ENCODE peak calls at places on chromosome 5, in five cellular contexts. One of them, this sample, is unnamed.

GRCh38 chr5:177357459-177358332 is at the start of gene RGS14:
- DNase-seq in HepG2: no peak
- DNase-seq in GM12878: peak; percentile 77
- DNase-seq in K562: peak; percentile 38
- DNase-seq in H1: no peak
- DNase-seq in this sample: no peak

GRCh38 chr5:76331139-76331538 is 71.9 kb upstream of the IQGAP2 start:
- DNase-seq in HepG2: no peak
- DNase-seq in H1: no peak
- DNase-seq in GM12878: no peak
- DNase-seq in K562: peak; percentile 50
- DNase-seq in this sample: peak; percentile 22

GRCh38 chr5:52799358-52799982 is 11.8 kb downstream of the ITGA1 start:
- DNase-seq in K562: peak; percentile 48
- DNase-seq in GM12878: no peak
- DNase-seq in HepG2: peak; percentile 72
- DNase-seq in H1: peak; percentile 46
- DNase-seq in this sample: peak; percentile 91

GRCh38 chr5:148484651-148485050 is 100.9 kb downstream of the FBXO38 start:
- DNase-seq in HepG2: no peak
- DNase-seq in H1: no peak
- DNase-seq in GM12878: no peak
- DNase-seq in K562: no peak
- DNase-seq in this sample: no peak

GRCh38 chr5:147578228-147579024 is 68.6 kb upstream of the DPYSL3 start:
- DNase-seq in GM12878: no peak
- DNase-seq in H1: no peak
- DNase-seq in K562: peak; percentile 13
- DNase-seq in HepG2: peak; percentile 41
- DNase-seq in this sample: peak; percentile 82

GRCh38 chr5:27312291-27312690 is 273.9 kb upstream of the CDH9 start:
- DNase-seq in H1: no peak
- DNase-seq in GM12878: no peak
- DNase-seq in K562: no peak
- DNase-seq in HepG2: no peak
- DNase-seq in this sample: peak; percentile 39

GRCh38 chr5:177389368-177390169 is 5.3 kb downstream of the SLC34A1 start:
- DNase-seq in K562: no peak
- DNase-seq in HepG2: peak; percentile 21
- DNase-seq in H1: no peak
- DNase-seq in GM12878: peak; percentile 71
- DNase-seq in this sample: no peak

GRCh38 chr5:24916863-24917262 is 272.1 kb upstream of the CDH10 start:
- DNase-seq in K562: no peak
- DNase-seq in HepG2: no peak
- DNase-seq in GM12878: no peak
- DNase-seq in H1: no peak
- DNase-seq in this sample: no peak

GRCh38 chr5:156351423-156351822 is 24.5 kb downstream of the SGCD start:
- DNase-seq in HepG2: no peak
- DNase-seq in K562: no peak
- DNase-seq in GM12878: no peak
- DNase-seq in H1: no peak
- DNase-seq in this sample: no peak

GRCh38 chr5:80275347-80275746 is 19.5 kb upstream of the SERINC5 start:
- DNase-seq in H1: no peak
- DNase-seq in K562: peak; percentile 41
- DNase-seq in HepG2: peak; percentile 40
- DNase-seq in GM12878: no peak
- DNase-seq in this sample: peak; percentile 78

GRCh38 chr5:59897075-59897474 is 3.5 kb upstream of the PDE4D start:
- DNase-seq in HepG2: no peak
- DNase-seq in K562: no peak
- DNase-seq in H1: no peak
- DNase-seq in GM12878: no peak
- DNase-seq in this sample: no peak

GRCh38 chr5:157800109-157800508 is 56.6 kb downstream of the LSM11 start:
- DNase-seq in HepG2: no peak
- DNase-seq in H1: no peak
- DNase-seq in GM12878: no peak
- DNase-seq in K562: no peak
- DNase-seq in this sample: no peak

GRCh38 chr5:19903611-19904010 is 84.4 kb downstream of the CDH18 start:
- DNase-seq in GM12878: no peak
- DNase-seq in H1: no peak
- DNase-seq in HepG2: no peak
- DNase-seq in K562: no peak
- DNase-seq in this sample: no peak

GRCh38 chr5:171390883-171391677 is 3.4 kb downstream of the NPM1 start:
- DNase-seq in K562: no peak
- DNase-seq in GM12878: no peak
- DNase-seq in H1: no peak
- DNase-seq in HepG2: no peak
- DNase-seq in this sample: no peak

GRCh38 chr5:134877159-134877558 is 3.0 kb downstream of the TXNDC15 start:
- DNase-seq in HepG2: no peak
- DNase-seq in H1: no peak
- DNase-seq in K562: peak; percentile 49
- DNase-seq in GM12878: peak; percentile 30
- DNase-seq in this sample: no peak

GRCh38 chr5:76785493-76785892 is 33.3 kb upstream of the F2RL1 start:
- DNase-seq in GM12878: no peak
- DNase-seq in H1: no peak
- DNase-seq in HepG2: peak; percentile 79
- DNase-seq in K562: no peak
- DNase-seq in this sample: no peak

GRCh38 chr5:159849437-159850191 is 66.7 kb upstream of the ADRA1B start:
- DNase-seq in H1: no peak
- DNase-seq in GM12878: no peak
- DNase-seq in K562: no peak
- DNase-seq in HepG2: no peak
- DNase-seq in this sample: no peak

GRCh38 chr5:172114875-172115422 is 73.1 kb downstream of the STK10 start:
- DNase-seq in GM12878: peak; percentile 93
- DNase-seq in HepG2: no peak
- DNase-seq in H1: no peak
- DNase-seq in K562: no peak
- DNase-seq in this sample: peak; percentile 32

GRCh38 chr5:61450170-61450815 is 118.2 kb downstream of the ZSWIM6 start:
- DNase-seq in GM12878: no peak
- DNase-seq in HepG2: no peak
- DNase-seq in H1: no peak
- DNase-seq in K562: no peak
- DNase-seq in this sample: no peak

GRCh38 chr5:34059997-34060396 is 17.0 kb upstream of the C1QTNF3 start:
- DNase-seq in HepG2: no peak
- DNase-seq in GM12878: no peak
- DNase-seq in K562: no peak
- DNase-seq in H1: no peak
- DNase-seq in this sample: no peak

GRCh38 chr5:156991714-156992113 is 28.7 kb upstream of the TIMD4 start:
- DNase-seq in H1: no peak
- DNase-seq in HepG2: peak; percentile 7
- DNase-seq in K562: no peak
- DNase-seq in GM12878: no peak
- DNase-seq in this sample: no peak

GRCh38 chr5:67814569-67815311 is 400.8 kb upstream of the PIK3R1 start:
- DNase-seq in HepG2: no peak
- DNase-seq in GM12878: no peak
- DNase-seq in K562: no peak
- DNase-seq in H1: no peak
- DNase-seq in this sample: no peak

GRCh38 chr5:173712609-173713176 is 96.2 kb upstream of the BOD1 start:
- DNase-seq in K562: no peak
- DNase-seq in GM12878: no peak
- DNase-seq in HepG2: no peak
- DNase-seq in H1: no peak
- DNase-seq in this sample: no peak

GRCh38 chr5:14580037-14581034 is 1.3 kb upstream of the OTULINL start:
- DNase-seq in H1: no peak
- DNase-seq in HepG2: no peak
- DNase-seq in K562: no peak
- DNase-seq in GM12878: no peak
- DNase-seq in this sample: no peak
- H2AFZ ChIP-seq in H1: no peak overlapping the region
- H2AFZ ChIP-seq in HepG2: no peak overlapping the region
- H2AFZ ChIP-seq in K562: no peak overlapping the region
- H2AFZ ChIP-seq in GM12878: no peak overlapping the region
- H2AFZ ChIP-seq in this sample: no peak overlapping the region

GRCh38 chr5:5381259-5382006 is 41.0 kb upstream of the ICE1 start:
- DNase-seq in HepG2: no peak
- DNase-seq in GM12878: no peak
- DNase-seq in K562: no peak
- DNase-seq in H1: no peak
- DNase-seq in this sample: no peak
- TF ChIP-seq POLR2AphosphoS5 in HepG2: no peak
- TF ChIP-seq POLR2AphosphoS5 in GM12878: no peak
- TF ChIP-seq POLR2AphosphoS5 in K562: no peak
- TF ChIP-seq POLR2AphosphoS5 in H1: no peak
- TF ChIP-seq POLR2AphosphoS5 in this sample: no peak

GRCh38 chr5:143052967-143053682 is 282.9 kb downstream of the ARHGAP26 start:
- DNase-seq in K562: no peak
- DNase-seq in HepG2: no peak
- DNase-seq in GM12878: no peak
- DNase-seq in H1: no peak
- DNase-seq in this sample: no peak

GRCh38 chr5:143053780-143054179 is 283.6 kb downstream of the ARHGAP26 start:
- DNase-seq in K562: no peak
- DNase-seq in GM12878: no peak
- DNase-seq in HepG2: no peak
- DNase-seq in H1: no peak
- DNase-seq in this sample: no peak

GRCh38 chr5:143056331-143056689 is 286.1 kb downstream of the ARHGAP26 start:
- DNase-seq in GM12878: no peak
- DNase-seq in K562: no peak
- DNase-seq in HepG2: no peak
- DNase-seq in H1: no peak
- DNase-seq in this sample: no peak

GRCh38 chr5:143055596-143056330 is 285.6 kb downstream of the ARHGAP26 start:
- DNase-seq in H1: no peak
- DNase-seq in K562: no peak
- DNase-seq in GM12878: no peak
- DNase-seq in HepG2: no peak
- DNase-seq in this sample: no peak

GRCh38 chr5:143054480-143054941 is 284.3 kb downstream of the ARHGAP26 start:
- DNase-seq in HepG2: no peak
- DNase-seq in GM12878: peak; percentile 97
- DNase-seq in H1: no peak
- DNase-seq in K562: peak; percentile 29
- DNase-seq in this sample: no peak
- TF ChIP-seq CREB1 in HepG2: no peak
- TF ChIP-seq CREB1 in GM12878: peak; percentile 20
- TF ChIP-seq CREB1 in H1: no peak
- TF ChIP-seq CREB1 in K562: no peak
- TF ChIP-seq CREB1 in this sample: no peak

GRCh38 chr5:22560115-22560514 is 293.0 kb downstream of the CDH12 start:
- DNase-seq in K562: no peak
- DNase-seq in HepG2: no peak
- DNase-seq in GM12878: no peak
- DNase-seq in H1: no peak
- DNase-seq in this sample: no peak
- H2AFZ ChIP-seq in K562: no peak overlapping the region
- H2AFZ ChIP-seq in HepG2: no peak overlapping the region
- H2AFZ ChIP-seq in GM12878: no peak overlapping the region
- H2AFZ ChIP-seq in H1: no peak overlapping the region
- H2AFZ ChIP-seq in this sample: no peak overlapping the region

DNA sequence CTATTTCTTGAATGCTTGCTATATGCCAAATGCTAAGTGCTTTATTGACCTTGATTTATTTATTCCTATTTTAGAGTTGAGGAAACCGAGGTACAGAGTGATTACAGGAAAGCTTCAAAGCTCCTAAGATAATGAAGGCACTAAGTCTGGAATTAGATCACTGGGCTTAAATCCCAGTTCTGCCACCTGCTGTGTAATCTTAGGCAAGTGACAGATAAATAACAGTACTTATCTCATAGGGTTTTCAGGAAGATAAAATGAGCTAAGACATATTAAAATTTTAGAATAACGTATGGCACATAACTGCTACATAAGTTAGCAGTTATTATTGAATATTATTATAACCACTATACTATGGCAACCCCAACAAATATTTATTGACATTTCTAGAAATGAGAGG is 843.8 kb downstream of the DTWD2 start:
- DNase-seq in GM12878: no peak
- DNase-seq in H1: no peak
- DNase-seq in HepG2: no peak
- DNase-seq in K562: no peak
- DNase-seq in this sample: no peak
- TF ChIP-seq POLR2AphosphoS5 in GM12878: no peak
- TF ChIP-seq POLR2AphosphoS5 in H1: no peak
- TF ChIP-seq POLR2AphosphoS5 in HepG2: no peak
- TF ChIP-seq POLR2AphosphoS5 in K562: no peak
- TF ChIP-seq POLR2AphosphoS5 in this sample: no peak

DNA sequence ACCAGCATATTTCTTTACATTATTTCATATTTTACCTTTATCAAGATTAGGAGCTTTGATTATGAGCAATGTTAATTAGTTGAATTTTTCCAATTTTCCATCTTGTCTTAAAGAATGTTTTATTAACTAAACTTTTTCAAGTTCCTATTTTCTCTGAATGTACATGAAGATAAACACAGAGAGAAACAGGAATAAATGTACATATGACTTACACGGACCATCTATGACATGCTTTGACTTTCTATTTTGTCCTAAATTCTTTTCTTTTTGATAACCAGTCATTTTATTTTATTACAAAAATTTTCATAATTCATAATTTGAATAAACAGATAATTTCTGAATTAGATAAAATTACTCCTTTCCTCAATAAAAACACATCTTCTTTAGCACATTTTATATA is 1038.8 kb upstream of the ARRDC3 start:
- DNase-seq in GM12878: no peak
- DNase-seq in HepG2: no peak
- DNase-seq in H1: no peak
- DNase-seq in K562: no peak
- DNase-seq in this sample: peak; percentile 23
- TF ChIP-seq CREB1 in GM12878: no peak
- TF ChIP-seq CREB1 in HepG2: no peak
- TF ChIP-seq CREB1 in H1: no peak
- TF ChIP-seq CREB1 in K562: no peak
- TF ChIP-seq CREB1 in this sample: no peak

GRCh38 chr5:138282918-138283742 is 8.7 kb upstream of the GFRA3 start:
- DNase-seq in K562: peak; percentile 54
- DNase-seq in HepG2: peak; percentile 68
- DNase-seq in H1: no peak
- DNase-seq in GM12878: no peak
- DNase-seq in this sample: peak; percentile 73

GRCh38 chr5:138289296-138289695 is 14.9 kb upstream of the GFRA3 start:
- DNase-seq in K562: no peak
- DNase-seq in GM12878: no peak
- DNase-seq in HepG2: no peak
- DNase-seq in H1: no peak
- DNase-seq in this sample: no peak

DNA sequence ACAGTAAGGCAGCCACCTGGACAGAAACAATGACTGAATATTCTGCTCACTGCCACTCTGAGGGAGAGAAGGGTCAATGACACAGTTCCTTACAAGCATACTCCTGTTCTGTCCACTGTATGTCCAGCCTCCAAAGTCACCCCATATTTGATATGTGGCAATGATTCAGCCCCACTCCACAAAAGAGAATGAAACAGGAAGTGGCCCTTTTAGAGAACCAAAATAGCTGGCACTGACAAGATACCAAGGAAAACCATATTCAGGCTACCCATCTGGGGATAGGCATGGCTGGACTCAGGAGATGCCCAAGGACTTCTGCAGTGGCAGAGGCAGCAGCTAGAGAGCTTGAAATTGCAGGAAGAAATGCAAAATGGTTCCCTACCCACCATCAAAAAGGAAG is 12.8 kb upstream of the GFRA3 start:
- DNase-seq in GM12878: no peak
- DNase-seq in HepG2: no peak
- DNase-seq in K562: no peak
- DNase-seq in H1: no peak
- DNase-seq in this sample: no peak
- H2AFZ ChIP-seq in GM12878: no peak overlapping the region
- H2AFZ ChIP-seq in HepG2: no peak overlapping the region
- H2AFZ ChIP-seq in K562: no peak overlapping the region
- H2AFZ ChIP-seq in H1: no peak overlapping the region
- H2AFZ ChIP-seq in this sample: no peak overlapping the region

This sample was measured in GM23338.